ENCODE peak calls at places on chromosomes 5 and 9, in four cellular contexts. S is sigmoid colon, T is SK-N-SH, O is adrenal gland. B is an unnamed sample.

GRCh38 chr5:156477196-156477595 is 150.2 kb downstream of the SGCD start:
- DNase-seq in S (no peak), O (no peak), T (no peak), B (no peak)

GRCh38 chr5:168598639-168599038 is 19.5 kb upstream of the PANK3 start:
- DNase-seq in S (no peak), O (no peak), T (no peak), B (no peak)

GRCh38 chr9:2181794-2182193 is 166.6 kb downstream of the SMARCA2 start:
- DNase-seq in S (no peak), T (peak; percentile 47), O (no peak), B (no peak)

GRCh38 chr9:116027096-116027495 is 126.5 kb upstream of the PAPPA start:
- DNase-seq in T (no peak), O (no peak), S (no peak), B (no peak)

GRCh38 chr5:137280656-137281055 is 218.5 kb downstream of the SPOCK1 start:
- DNase-seq in T (no peak), O (no peak), S (no peak), B (no peak)

GRCh38 chr5:4563400-4563799 is 576.7 kb upstream of the ADAMTS16 start:
- DNase-seq in S (no peak), T (no peak), O (no peak), B (peak; percentile 2)

GRCh38 chr5:124736111-124736813 is 10.2 kb downstream of the ZNF608 start:
- DNase-seq in T (no peak), S (no peak), O (no peak), B (no peak)

GRCh38 chr5:79346420-79346824 is 110.5 kb downstream of the JMY start:
- DNase-seq in S (no peak), T (no peak), O (no peak), B (peak; percentile 9)

GRCh38 chr5:103207653-103208052 is 50.9 kb upstream of the MACIR start:
- DNase-seq in S (no peak), T (no peak), O (no peak), B (no peak)

GRCh38 chr9:81145331-81145963 is 543.9 kb downstream of the TLE1 start:
- DNase-seq in T (no peak), O (no peak), S (no peak), B (no peak)

GRCh38 chr9:4381744-4382143 is 81.9 kb upstream of the GLIS3 start:
- DNase-seq in T (no peak), O (no peak), S (no peak), B (no peak)

GRCh38 chr9:89378541-89378940 is 60.2 kb downstream of the SECISBP2 start:
- DNase-seq in T (no peak), O (no peak), S (no peak), B (no peak)

GRCh38 chr5:141805874-141806273 is 72.3 kb downstream of the PCDH1 start:
- DNase-seq in O (no peak), S (peak; percentile 72), T (no peak), B (no peak)

GRCh38 chr9:114281421-114282103 is 41.3 kb upstream of the ORM1 start:
- DNase-seq in O (no peak), T (peak; percentile 85), S (peak; percentile 54), B (no peak)

GRCh38 chr9:127149010-127149409 is 26.6 kb upstream of the ANGPTL2 start:
- DNase-seq in S (peak; percentile 56), T (no peak), O (no peak), B (no peak)

GRCh38 chr5:143156556-143156955 is 246.9 kb downstream of the NR3C1 start:
- DNase-seq in T (no peak), S (no peak), O (no peak), B (no peak)

GRCh38 chr5:58394326-58394725 is 65.6 kb downstream of the PLK2 start:
- DNase-seq in O (no peak), S (no peak), T (no peak), B (no peak)

GRCh38 chr5:132485641-132486317 is 4.8 kb downstream of the IRF1 start:
- DNase-seq in O (no peak), T (no peak), S (peak; percentile 46), B (no peak)

GRCh38 chr5:34625246-34625645 is 30.9 kb upstream of the RAI14 start:
- DNase-seq in S (no peak), T (no peak), O (no peak), B (no peak)

GRCh38 chr9:77648458-77649108 is 461 bp upstream of the GNA14 start:
- DNase-seq in T (no peak), S (peak; percentile 82), O (peak; percentile 33), B (no peak)

GRCh38 chr5:142770650-142771609 is 753 bp downstream of the ARHGAP26 start:
- DNase-seq in S (peak; percentile 82), T (peak; percentile 75), O (peak; percentile 53), B (no peak)

GRCh38 chr9:69213647-69214046 is 39.6 kb downstream of the TJP2 start:
- DNase-seq in S (no peak), O (no peak), T (no peak), B (no peak)

GRCh38 chr5:133756036-133756435 is 143.7 kb upstream of the FSTL4 start:
- DNase-seq in O (no peak), T (no peak), S (no peak), B (no peak)

GRCh38 chr5:29460946-29461538 is 1732.4 kb upstream of the CDH6 start:
- DNase-seq in T (no peak), S (no peak), O (no peak), B (no peak)

GRCh38 chr9:110308504-110309109 is 29.1 kb downstream of the TXNDC8 start:
- DNase-seq in O (no peak), S (no peak), T (no peak), B (no peak)

GRCh38 chr5:119063579-119064379 is 7.1 kb upstream of the DMXL1 start:
- DNase-seq in O (no peak), T (no peak), S (no peak), B (no peak)

GRCh38 chr9:135718616-135719015 is 16.6 kb downstream of the KCNT1 start:
- DNase-seq in T (no peak), O (peak; percentile 78), S (no peak), B (no peak)

GRCh38 chr5:148969291-148969690 is 93.6 kb downstream of the SH3TC2 start:
- DNase-seq in O (no peak), T (no peak), S (no peak), B (no peak)

GRCh38 chr5:148401604-148402003 is 17.8 kb downstream of the FBXO38 start:
- DNase-seq in O (no peak), S (no peak), T (no peak), B (no peak)

GRCh38 chr9:18824095-18824666 is 208.8 kb downstream of the SAXO1 start:
- DNase-seq in S (no peak), T (peak; percentile 10), O (no peak), B (no peak)

GRCh38 chr5:73233461-73234151 is 60.6 kb downstream of the TMEM174 start:
- DNase-seq in O (no peak), T (peak; percentile 74), S (no peak), B (no peak)

GRCh38 chr5:127930311-127930710 is 153.3 kb upstream of the SLC12A2 start:
- DNase-seq in O (no peak), S (no peak), T (no peak), B (peak; percentile 67)

GRCh38 chr5:53902524-53902923 is 342.1 kb downstream of the NDUFS4 start:
- DNase-seq in O (no peak), T (no peak), S (no peak), B (no peak)

GRCh38 chr9:125633116-125633743 is 73.8 kb downstream of the MAPKAP1 start:
- DNase-seq in T (no peak), O (no peak), S (no peak), B (no peak)
- H3K4me3 ChIP-seq in T (no peak overlapping the region), O (no peak overlapping the region), S (no peak overlapping the region), B (no peak overlapping the region)

GRCh38 chr5:43514816-43515677 is at the start of gene C5orf34:
- DNase-seq in S (peak; percentile 98), T (peak; percentile 96), O (peak; percentile 97), B (peak; percentile 86)
- TF ChIP-seq CTCF in S (no peak), T (peak; percentile 20), O (no peak), B (no peak)

GRCh38 chr9:133573791-133574515 is 35.2 kb downstream of the FAM163B start:
- DNase-seq in O (no peak), T (no peak), S (no peak), B (no peak)

GRCh38 chr9:133574791-133575672 is 34.2 kb downstream of the FAM163B start:
- DNase-seq in O (no peak), T (no peak), S (no peak), B (no peak)

GRCh38 chr9:133577463-133578112 is 31.6 kb downstream of the FAM163B start:
- DNase-seq in T (no peak), O (no peak), S (no peak), B (no peak)

GRCh38 chr9:133576591-133577462 is 32.4 kb downstream of the FAM163B start:
- DNase-seq in S (no peak), T (no peak), O (no peak), B (no peak)

DNA sequence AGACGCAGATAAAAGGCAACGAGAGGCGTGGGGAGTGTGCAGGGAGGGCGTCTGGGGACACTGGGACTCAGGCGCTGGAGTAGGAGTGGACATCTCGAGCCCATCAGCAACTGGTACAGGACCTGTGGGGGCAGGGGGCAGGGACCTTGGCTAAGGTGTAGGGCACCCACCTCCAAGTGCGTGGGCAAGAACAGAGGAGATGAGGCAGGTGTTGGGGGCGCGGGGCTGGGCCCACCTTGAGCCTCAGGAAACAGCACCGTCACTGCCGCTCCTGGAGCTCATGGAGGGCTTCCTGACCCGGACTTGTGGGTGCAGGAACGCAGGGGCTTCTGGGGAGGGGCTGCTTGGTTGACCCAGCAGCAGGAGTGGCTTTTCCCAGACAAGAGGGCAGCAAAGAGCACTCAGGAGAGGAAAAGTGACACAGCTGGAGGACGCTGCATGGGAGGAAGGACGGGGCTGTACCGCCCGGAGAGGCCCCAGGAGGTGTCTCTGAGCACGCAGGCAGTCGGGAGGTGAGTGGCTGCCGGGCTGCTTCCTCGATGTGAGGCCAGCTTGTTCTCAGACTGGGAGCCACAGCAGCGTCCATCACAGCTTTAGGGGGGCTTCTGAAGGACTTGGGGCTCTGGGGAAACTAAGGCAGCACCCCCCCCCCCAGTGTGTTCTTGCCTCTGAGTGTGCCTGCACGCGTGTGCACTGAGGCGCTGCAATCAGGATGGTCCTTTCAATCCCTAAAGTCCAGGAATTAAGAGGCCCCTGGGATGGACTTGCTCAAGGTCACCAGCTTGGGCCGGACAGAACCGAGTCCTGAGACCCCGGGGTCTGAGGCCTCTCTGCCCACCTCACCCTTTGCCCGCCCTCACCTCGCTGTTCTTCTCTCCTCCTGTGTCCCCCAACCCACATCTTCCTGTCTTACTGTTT is 33.3 kb downstream of the FAM163B start:
- DNase-seq in T (no peak), S (no peak), O (no peak), B (no peak)
- H3K27me3 ChIP-seq in T (no peaks in the 10 kb centered on the region), S (peaks cover 21% of the 10 kb centered on the region), O (no peaks in the 10 kb centered on the region), B (peaks cover 51% of the 10 kb centered on the region)

DNA sequence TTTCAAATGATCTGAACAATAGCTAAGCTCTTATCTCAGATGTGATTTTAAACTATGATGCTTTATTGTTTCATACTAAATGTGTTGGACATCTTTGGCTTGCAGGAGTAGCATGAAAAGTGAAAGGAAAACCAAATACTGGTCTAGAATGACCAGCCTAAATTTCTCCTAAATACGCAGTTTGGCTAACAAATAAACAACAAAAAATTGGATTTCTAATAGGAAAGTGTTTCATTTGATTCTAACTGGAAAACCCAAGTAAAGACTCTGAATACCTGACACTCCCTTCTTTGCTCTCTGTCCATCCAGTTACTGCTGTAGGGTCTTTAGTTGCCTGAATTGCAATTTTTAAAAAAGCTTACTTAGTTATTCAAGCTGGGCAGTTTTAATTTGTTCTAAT is 111.7 kb upstream of the ACOT12 start:
- DNase-seq in S (no peak), T (no peak), O (no peak), B (no peak)
- H3K4me3 ChIP-seq in S (peak overlapping the region; percentile 4), T (no peak overlapping the region), O (no peak overlapping the region), B (no peak overlapping the region)